ENCODE peak calls at places on chromosomes 5 and 9, in eight cellular contexts. One of them, this sample, is unnamed.
A peak's percentile ranks its signal among the peaks of the same experiment; 100 is the strongest.

GRCh38 chr9:37976714-37977477 is 73.0 kb upstream of the SLC25A51 start:
- ATAC-seq in Panc1: no peak
- ATAC-seq in K562: peak; percentile 81
- ATAC-seq in GM12878: no peak
- ATAC-seq in HepG2: no peak
- ATAC-seq in upper lobe of left lung: peak; percentile 90
- ATAC-seq in GM23338: no peak
- ATAC-seq in HCT116: no peak
- ATAC-seq in this sample: peak; percentile 65

GRCh38 chr5:87541033-87541432 is 128.3 kb upstream of the CCNH start:
- ATAC-seq in GM12878: peak; percentile 44
- ATAC-seq in HepG2: no peak
- ATAC-seq in GM23338: peak; percentile 86
- ATAC-seq in HCT116: peak; percentile 69
- ATAC-seq in Panc1: no peak
- ATAC-seq in K562: no peak
- ATAC-seq in upper lobe of left lung: peak; percentile 93
- ATAC-seq in this sample: peak; percentile 41

GRCh38 chr9:128694344-128694743 is 5.3 kb downstream of the SET start:
- ATAC-seq in GM23338: no peak
- ATAC-seq in upper lobe of left lung: no peak
- ATAC-seq in Panc1: no peak
- ATAC-seq in HepG2: no peak
- ATAC-seq in K562: no peak
- ATAC-seq in GM12878: peak; percentile 56
- ATAC-seq in HCT116: no peak
- ATAC-seq in this sample: no peak

GRCh38 chr5:83721878-83722779 is 1.5 kb upstream of the HAPLN1 start:
- ATAC-seq in HepG2: peak; percentile 91
- ATAC-seq in GM23338: peak; percentile 85
- ATAC-seq in HCT116: peak; percentile 86
- ATAC-seq in upper lobe of left lung: peak; percentile 73
- ATAC-seq in K562: peak; percentile 83
- ATAC-seq in Panc1: peak; percentile 96
- ATAC-seq in GM12878: peak; percentile 92
- ATAC-seq in this sample: peak; percentile 63

GRCh38 chr9:134163374-134164196 is 779 bp downstream of the RNU6ATAC start:
- ATAC-seq in HepG2: peak; percentile 2
- ATAC-seq in GM12878: no peak
- ATAC-seq in GM23338: no peak
- ATAC-seq in upper lobe of left lung: no peak
- ATAC-seq in HCT116: no peak
- ATAC-seq in K562: no peak
- ATAC-seq in Panc1: no peak
- ATAC-seq in this sample: peak; percentile 8

GRCh38 chr9:69174645-69175487 is 789 bp downstream of the TJP2 start:
- ATAC-seq in upper lobe of left lung: peak; percentile 73
- ATAC-seq in K562: peak; percentile 62
- ATAC-seq in GM23338: peak; percentile 62
- ATAC-seq in Panc1: peak; percentile 52
- ATAC-seq in HepG2: peak; percentile 40
- ATAC-seq in GM12878: peak; percentile 69
- ATAC-seq in HCT116: no peak
- ATAC-seq in this sample: peak; percentile 52

GRCh38 chr5:32241034-32241783 is 67.1 kb upstream of the GOLPH3 start:
- ATAC-seq in GM23338: no peak
- ATAC-seq in K562: no peak
- ATAC-seq in HCT116: no peak
- ATAC-seq in HepG2: no peak
- ATAC-seq in upper lobe of left lung: no peak
- ATAC-seq in GM12878: no peak
- ATAC-seq in Panc1: no peak
- ATAC-seq in this sample: no peak

GRCh38 chr9:14888272-14888671 is 22.0 kb downstream of the FREM1 start:
- ATAC-seq in GM23338: no peak
- ATAC-seq in Panc1: no peak
- ATAC-seq in K562: no peak
- ATAC-seq in upper lobe of left lung: no peak
- ATAC-seq in GM12878: no peak
- ATAC-seq in HepG2: no peak
- ATAC-seq in HCT116: no peak
- ATAC-seq in this sample: no peak

GRCh38 chr5:1736065-1736464 is 63.6 kb downstream of the MRPL36 start:
- ATAC-seq in Panc1: no peak
- ATAC-seq in HepG2: no peak
- ATAC-seq in GM12878: no peak
- ATAC-seq in HCT116: no peak
- ATAC-seq in K562: no peak
- ATAC-seq in GM23338: no peak
- ATAC-seq in upper lobe of left lung: no peak
- ATAC-seq in this sample: no peak

GRCh38 chr9:88418025-88418424 is 29.8 kb downstream of the SPIN1 start:
- ATAC-seq in HCT116: no peak
- ATAC-seq in GM12878: peak; percentile 18
- ATAC-seq in upper lobe of left lung: no peak
- ATAC-seq in K562: no peak
- ATAC-seq in Panc1: no peak
- ATAC-seq in HepG2: no peak
- ATAC-seq in GM23338: peak; percentile 87
- ATAC-seq in this sample: no peak

GRCh38 chr9:83342731-83343130 is 195.5 kb downstream of the FRMD3 start:
- ATAC-seq in Panc1: no peak
- ATAC-seq in upper lobe of left lung: no peak
- ATAC-seq in K562: no peak
- ATAC-seq in GM23338: no peak
- ATAC-seq in GM12878: no peak
- ATAC-seq in HCT116: no peak
- ATAC-seq in HepG2: no peak
- ATAC-seq in this sample: no peak

GRCh38 chr5:151028717-151029116 is 8.3 kb downstream of the GPX3 start:
- ATAC-seq in Panc1: no peak
- ATAC-seq in GM23338: no peak
- ATAC-seq in HCT116: no peak
- ATAC-seq in GM12878: no peak
- ATAC-seq in HepG2: peak; percentile 12
- ATAC-seq in upper lobe of left lung: no peak
- ATAC-seq in K562: no peak
- ATAC-seq in this sample: peak; percentile 27
- TF ChIP-seq POLR2AphosphoS5 in Panc1: no peak
- TF ChIP-seq POLR2AphosphoS5 in GM23338: no peak
- TF ChIP-seq POLR2AphosphoS5 in HCT116: no peak
- TF ChIP-seq POLR2AphosphoS5 in GM12878: no peak
- TF ChIP-seq POLR2AphosphoS5 in HepG2: no peak
- TF ChIP-seq POLR2AphosphoS5 in upper lobe of left lung: peak; percentile 49
- TF ChIP-seq POLR2AphosphoS5 in K562: no peak
- TF ChIP-seq POLR2AphosphoS5 in this sample: no peak

GRCh38 chr9:119556129-119556875 is 187.1 kb upstream of the BRINP1 start:
- ATAC-seq in HepG2: peak; percentile 99
- ATAC-seq in K562: peak; percentile 84
- ATAC-seq in HCT116: peak; percentile 84
- ATAC-seq in GM12878: peak; percentile 100
- ATAC-seq in upper lobe of left lung: peak; percentile 93
- ATAC-seq in Panc1: peak; percentile 89
- ATAC-seq in GM23338: peak; percentile 95
- ATAC-seq in this sample: peak; percentile 81
- H3K4me3 ChIP-seq in HepG2: peak overlapping the region; percentile 36
- H3K4me3 ChIP-seq in K562: no peak overlapping the region
- H3K4me3 ChIP-seq in HCT116: no peak overlapping the region
- H3K4me3 ChIP-seq in GM12878: no peak overlapping the region
- H3K4me3 ChIP-seq in upper lobe of left lung: no peak overlapping the region
- H3K4me3 ChIP-seq in Panc1: peak overlapping the region; percentile 23
- H3K4me3 ChIP-seq in GM23338: peak overlapping the region; percentile 46
- H3K4me3 ChIP-seq in this sample: no peak overlapping the region

DNA sequence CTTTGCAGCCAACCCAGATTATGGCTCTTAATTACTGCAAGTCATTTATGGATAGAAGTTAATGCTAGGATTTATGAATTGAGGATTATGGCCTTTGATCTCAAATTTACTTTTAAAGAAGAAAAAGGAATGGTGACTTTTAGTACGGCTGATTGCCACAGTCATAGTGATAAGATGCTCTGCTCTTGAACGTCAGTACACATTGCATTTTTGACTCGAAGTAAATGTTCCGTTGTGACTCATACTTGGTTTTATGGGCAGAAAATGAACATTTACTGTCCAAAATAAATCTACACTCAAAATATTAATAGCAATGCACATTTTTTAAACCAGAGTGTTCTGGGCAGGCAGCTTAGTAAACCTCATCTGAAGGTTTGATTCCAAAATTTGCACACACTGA is 825 bp downstream of the ADAMTSL1 start:
- ATAC-seq in GM12878: no peak
- ATAC-seq in K562: no peak
- ATAC-seq in upper lobe of left lung: peak; percentile 57
- ATAC-seq in HCT116: no peak
- ATAC-seq in HepG2: no peak
- ATAC-seq in Panc1: no peak
- ATAC-seq in GM23338: no peak
- ATAC-seq in this sample: no peak
- H3K4me1 ChIP-seq in GM12878: no peaks in the 10 kb centered on the region
- H3K4me1 ChIP-seq in K562: no peaks in the 10 kb centered on the region
- H3K4me1 ChIP-seq in upper lobe of left lung: peaks cover 3% of the 10 kb centered on the region
- H3K4me1 ChIP-seq in HCT116: no peaks in the 10 kb centered on the region
- H3K4me1 ChIP-seq in HepG2: no peaks in the 10 kb centered on the region
- H3K4me1 ChIP-seq in Panc1: no peaks in the 10 kb centered on the region
- H3K4me1 ChIP-seq in GM23338: peaks cover 55% of the 10 kb centered on the region
- H3K4me1 ChIP-seq in this sample: peaks cover 4% of the 10 kb centered on the region

GRCh38 chr5:104186100-104186499 is 623.5 kb upstream of the NUDT12 start:
- ATAC-seq in Panc1: no peak
- ATAC-seq in HCT116: no peak
- ATAC-seq in GM12878: no peak
- ATAC-seq in upper lobe of left lung: peak; percentile 32
- ATAC-seq in GM23338: no peak
- ATAC-seq in K562: no peak
- ATAC-seq in HepG2: no peak
- ATAC-seq in this sample: no peak
- TF ChIP-seq POLR2AphosphoS5 in Panc1: no peak
- TF ChIP-seq POLR2AphosphoS5 in HCT116: no peak
- TF ChIP-seq POLR2AphosphoS5 in GM12878: no peak
- TF ChIP-seq POLR2AphosphoS5 in upper lobe of left lung: no peak
- TF ChIP-seq POLR2AphosphoS5 in GM23338: no peak
- TF ChIP-seq POLR2AphosphoS5 in K562: no peak
- TF ChIP-seq POLR2AphosphoS5 in HepG2: no peak
- TF ChIP-seq POLR2AphosphoS5 in this sample: peak; percentile 45

GRCh38 chr9:113152699-113153098 is 1.9 kb downstream of the SLC31A2 start:
- ATAC-seq in GM12878: no peak
- ATAC-seq in HepG2: no peak
- ATAC-seq in Panc1: no peak
- ATAC-seq in GM23338: no peak
- ATAC-seq in K562: no peak
- ATAC-seq in HCT116: no peak
- ATAC-seq in upper lobe of left lung: no peak
- ATAC-seq in this sample: no peak
- H3K4me3 ChIP-seq in GM12878: no peak overlapping the region
- H3K4me3 ChIP-seq in HepG2: no peak overlapping the region
- H3K4me3 ChIP-seq in Panc1: no peak overlapping the region
- H3K4me3 ChIP-seq in GM23338: no peak overlapping the region
- H3K4me3 ChIP-seq in K562: no peak overlapping the region
- H3K4me3 ChIP-seq in HCT116: no peak overlapping the region
- H3K4me3 ChIP-seq in upper lobe of left lung: no peak overlapping the region
- H3K4me3 ChIP-seq in this sample: peak overlapping the region; percentile 76

GRCh38 chr9:131660466-131661405 is 79.1 kb downstream of the RAPGEF1 start:
- ATAC-seq in Panc1: no peak
- ATAC-seq in HepG2: no peak
- ATAC-seq in GM12878: no peak
- ATAC-seq in HCT116: no peak
- ATAC-seq in GM23338: peak; percentile 90
- ATAC-seq in K562: no peak
- ATAC-seq in upper lobe of left lung: no peak
- ATAC-seq in this sample: no peak
- H3K4me1 ChIP-seq in Panc1: peaks cover 54% of the 10 kb centered on the region
- H3K4me1 ChIP-seq in HepG2: peaks cover 27% of the 10 kb centered on the region
- H3K4me1 ChIP-seq in GM12878: peaks cover 58% of the 10 kb centered on the region
- H3K4me1 ChIP-seq in HCT116: peaks cover 22% of the 10 kb centered on the region
- H3K4me1 ChIP-seq in GM23338: peaks cover 42% of the 10 kb centered on the region
- H3K4me1 ChIP-seq in K562: peaks cover 9% of the 10 kb centered on the region
- H3K4me1 ChIP-seq in upper lobe of left lung: peaks cover 49% of the 10 kb centered on the region
- H3K4me1 ChIP-seq in this sample: no peaks in the 10 kb centered on the region

GRCh38 chr5:116502616-116503015 is 72.0 kb downstream of the SEMA6A start:
- ATAC-seq in GM23338: no peak
- ATAC-seq in upper lobe of left lung: no peak
- ATAC-seq in K562: no peak
- ATAC-seq in HepG2: no peak
- ATAC-seq in Panc1: no peak
- ATAC-seq in HCT116: no peak
- ATAC-seq in GM12878: no peak
- ATAC-seq in this sample: no peak
- TF ChIP-seq POLR2AphosphoS5 in GM23338: no peak
- TF ChIP-seq POLR2AphosphoS5 in upper lobe of left lung: no peak
- TF ChIP-seq POLR2AphosphoS5 in K562: no peak
- TF ChIP-seq POLR2AphosphoS5 in HepG2: no peak
- TF ChIP-seq POLR2AphosphoS5 in Panc1: no peak
- TF ChIP-seq POLR2AphosphoS5 in HCT116: no peak
- TF ChIP-seq POLR2AphosphoS5 in GM12878: no peak
- TF ChIP-seq POLR2AphosphoS5 in this sample: no peak